ENCODE peak calls at places on chromosome 12, in four cellular contexts. K is A549, R is HepG2, V is K562. Q is an unnamed sample.

GRCh38 chr12:127893875-127894635 is 372.9 kb upstream of the TMEM132C start:
- DNase-seq in R (no peak), K (no peak), V (no peak), Q (peak)

GRCh38 chr12:106841471-106842302 is 67.2 kb downstream of the RIC8B start:
- DNase-seq in K (peak), R (peak), V (peak), Q (no peak)

GRCh38 chr12:116236986-116237385 is 40.5 kb downstream of the MED13L start:
- DNase-seq in K (no peak), V (peak), R (no peak), Q (no peak)

GRCh38 chr12:85559534-85559933 is 276.7 kb downstream of the RASSF9 start:
- DNase-seq in R (no peak), K (no peak), V (no peak), Q (no peak)

GRCh38 chr12:27460471-27460978 is 14.0 kb downstream of the SMCO2 start:
- DNase-seq in K (no peak), R (no peak), V (no peak), Q (no peak)

GRCh38 chr12:48017496-48017895 is 13.2 kb upstream of the COL2A1 start:
- DNase-seq in R (no peak), V (no peak), K (no peak), Q (no peak)

GRCh38 chr12:109752117-109753053 is 38.8 kb downstream of the FAM222A start:
- DNase-seq in V (no peak), K (no peak), R (peak), Q (no peak)

GRCh38 chr12:71756054-71756675 is 1.5 kb downstream of the RAB21 start:
- DNase-seq in K (no peak), R (no peak), V (no peak), Q (no peak)

GRCh38 chr12:92337128-92337527 is 191.5 kb upstream of the BTG1 start:
- DNase-seq in R (no peak), K (no peak), V (no peak), Q (no peak)

GRCh38 chr12:94553130-94553519 is 93.5 kb upstream of the CEP83 start:
- DNase-seq in R (no peak), K (no peak), V (no peak), Q (no peak)

GRCh38 chr12:9750276-9751203 is 10.2 kb downstream of the CD69 start:
- DNase-seq in K (peak), V (peak), R (peak), Q (no peak)

GRCh38 chr12:113712481-113712880 is 240.8 kb upstream of the LHX5 start:
- DNase-seq in K (no peak), R (no peak), V (no peak), Q (no peak)

GRCh38 chr12:115129727-115130126 is 445.8 kb upstream of the TBX3 start:
- DNase-seq in V (no peak), K (no peak), R (peak), Q (no peak)

GRCh38 chr12:52010152-52010622 is 3.4 kb downstream of the TAMALIN start:
- DNase-seq in R (peak), K (no peak), V (peak), Q (peak)

GRCh38 chr12:713281-713875 is 39.0 kb upstream of the WNK1 start:
- DNase-seq in K (no peak), R (no peak), V (no peak), Q (no peak)

GRCh38 chr12:94618995-94619695 is 31.2 kb downstream of the TMCC3 start:
- DNase-seq in V (no peak), K (no peak), R (no peak), Q (no peak)

GRCh38 chr12:119710941-119711551 is 43.1 kb downstream of the PRKAB1 start:
- DNase-seq in K (no peak), V (no peak), R (no peak), Q (no peak)

GRCh38 chr12:108442077-108442476 is 73.0 kb upstream of the FICD start:
- DNase-seq in K (no peak), V (no peak), R (no peak), Q (peak)

GRCh38 chr12:9587903-9588600 is 19.7 kb downstream of the KLRB1 start:
- DNase-seq in R (no peak), K (no peak), V (no peak), Q (no peak)

GRCh38 chr12:110661337-110661972 is 27.5 kb downstream of the HVCN1 start:
- DNase-seq in R (no peak), V (no peak), K (no peak), Q (no peak)

GRCh38 chr12:130925616-130926015 is 28.1 kb upstream of the ADGRD1 start:
- DNase-seq in R (no peak), K (no peak), V (no peak), Q (no peak)

GRCh38 chr12:64796205-64796845 is 28.1 kb upstream of the TBC1D30 start:
- DNase-seq in V (peak), R (peak), K (peak), Q (no peak)

GRCh38 chr12:8742501-8742900 is 44.7 kb downstream of the RIMKLB start:
- DNase-seq in R (no peak), V (no peak), K (no peak), Q (no peak)

GRCh38 chr12:44571031-44571550 is 305.0 kb downstream of the NELL2 start:
- DNase-seq in K (no peak), V (no peak), R (no peak), Q (no peak)

GRCh38 chr12:101740566-101740965 is 1.3 kb upstream of the SYCP3 start:
- DNase-seq in K (no peak), V (no peak), R (no peak), Q (no peak)

GRCh38 chr12:101743242-101743641 is 4.0 kb upstream of the SYCP3 start:
- DNase-seq in K (no peak), V (no peak), R (no peak), Q (no peak)

GRCh38 chr12:101737476-101737875 is 1.8 kb downstream of the SYCP3 start:
- DNase-seq in K (no peak), R (no peak), V (no peak), Q (no peak)

GRCh38 chr12:101740980-101741379 is 1.7 kb upstream of the SYCP3 start:
- DNase-seq in R (no peak), V (no peak), K (no peak), Q (no peak)

DNA sequence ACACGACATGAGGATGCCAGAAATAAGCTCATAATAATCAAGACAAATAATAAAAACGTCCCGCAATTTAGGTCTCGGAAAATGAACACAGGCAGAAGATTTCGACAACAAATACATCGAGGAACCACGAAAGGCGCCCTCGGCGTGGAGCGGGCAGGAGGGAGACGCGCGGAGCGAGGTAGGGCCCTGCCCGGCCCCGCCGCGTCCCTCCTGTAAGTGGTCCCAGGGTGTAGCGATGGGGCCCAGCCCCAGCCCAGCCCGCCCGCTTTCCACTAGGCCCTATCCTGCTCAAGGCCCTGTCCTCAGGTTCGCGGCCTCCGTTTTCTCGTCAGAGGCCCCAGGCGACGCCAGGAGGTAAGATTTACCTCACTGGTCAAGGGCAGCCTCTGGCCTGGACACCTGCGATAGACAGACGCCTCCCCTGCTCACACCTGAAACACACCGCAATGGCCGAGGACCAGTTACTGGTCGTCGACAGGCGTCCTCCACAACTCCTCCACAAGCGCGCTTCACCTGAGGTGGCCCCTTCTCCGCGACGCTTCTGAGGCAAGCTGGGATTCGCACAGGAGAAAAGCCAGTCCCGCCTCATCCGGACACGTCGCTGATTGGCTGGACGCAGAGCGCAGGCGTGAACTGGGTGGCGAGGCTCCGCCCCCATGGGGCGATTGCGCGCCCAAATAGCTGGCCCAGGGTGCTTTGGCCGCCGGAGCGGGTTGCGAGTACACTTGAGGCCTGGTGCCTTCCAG is at the start of gene SYCP3:
- DNase-seq in R (no peak), V (no peak), K (no peak), Q (no peak)
- TF ChIP-seq POLR2A in R (no peak), V (no peak), K (no peak), Q (no peak)

GRCh38 chr12:24972078-24972477 is 23.2 kb upstream of the BCAT1 start:
- DNase-seq in K (no peak), V (no peak), R (no peak), Q (no peak)

GRCh38 chr12:24974216-24974615 is 25.3 kb upstream of the BCAT1 start:
- DNase-seq in V (no peak), K (no peak), R (no peak), Q (no peak)

GRCh38 chr12:24977711-24978110 is 28.8 kb upstream of the BCAT1 start:
- DNase-seq in V (no peak), R (no peak), K (no peak), Q (no peak)

GRCh38 chr12:24977060-24977459 is 28.2 kb upstream of the BCAT1 start:
- DNase-seq in V (no peak), R (no peak), K (no peak), Q (no peak)

GRCh38 chr12:24975425-24975824 is 26.5 kb upstream of the BCAT1 start:
- DNase-seq in V (no peak), K (no peak), R (no peak), Q (no peak)
- TF ChIP-seq PHF8 in V (no peak), K (no peak), R (no peak), Q (no peak)

GRCh38 chr12:69789351-69789750 is 35.7 kb upstream of the MYRFL start:
- DNase-seq in R (no peak), K (no peak), V (no peak), Q (no peak)

GRCh38 chr12:69779928-69780327 is 41.3 kb downstream of the RAB3IP start:
- DNase-seq in V (peak), R (no peak), K (peak), Q (peak)

GRCh38 chr12:69783365-69783764 is 41.7 kb upstream of the MYRFL start:
- DNase-seq in K (no peak), V (no peak), R (no peak), Q (no peak)
- TF ChIP-seq POLR2A in K (no peak), V (no peak), R (no peak), Q (no peak)

GRCh38 chr12:121113057-121113456 is 19.6 kb upstream of the P2RX7 start:
- DNase-seq in V (no peak), K (no peak), R (no peak), Q (no peak)

GRCh38 chr12:121115530-121115929 is 17.1 kb upstream of the P2RX7 start:
- DNase-seq in K (no peak), V (no peak), R (no peak), Q (no peak)

GRCh38 chr12:121114019-121114639 is 18.5 kb upstream of the P2RX7 start:
- DNase-seq in K (no peak), V (no peak), R (no peak), Q (no peak)

GRCh38 chr12:121116318-121117225 is 16.1 kb upstream of the P2RX7 start:
- DNase-seq in V (no peak), K (no peak), R (peak), Q (no peak)

DNA sequence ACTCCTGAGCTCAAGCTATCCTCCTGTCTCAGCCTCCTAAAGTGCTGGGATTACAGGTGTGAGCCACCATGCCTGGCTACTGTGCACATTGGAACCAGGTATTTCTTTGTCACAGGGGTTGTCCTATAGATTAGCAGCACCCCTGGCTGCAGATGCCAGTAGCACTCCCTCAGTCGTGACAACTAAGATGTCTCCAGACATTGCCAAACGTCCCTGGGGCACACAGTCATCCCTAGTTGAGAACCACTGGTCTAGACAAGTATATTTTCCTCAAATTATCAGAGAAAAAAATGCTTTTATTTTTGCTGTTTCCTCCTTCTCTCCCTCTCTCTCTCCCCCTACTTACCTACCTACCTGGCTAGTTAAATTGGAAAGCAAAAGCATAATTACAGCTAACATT is 17.9 kb upstream of the P2RX7 start:
- DNase-seq in K (no peak), R (no peak), V (no peak), Q (no peak)
- TF ChIP-seq PHF8 in K (no peak), R (no peak), V (no peak), Q (no peak)

GRCh38 chr12:50224026-50224692 is 57.0 kb upstream of the CERS5 start:
- DNase-seq in K (peak), V (no peak), R (peak), Q (no peak)

GRCh38 chr12:50220357-50221061 is 53.3 kb upstream of the CERS5 start:
- DNase-seq in K (no peak), V (peak), R (no peak), Q (no peak)

GRCh38 chr12:50221228-50222008 is 54.2 kb upstream of the CERS5 start:
- DNase-seq in K (no peak), V (peak), R (no peak), Q (no peak)

GRCh38 chr12:50219544-50219943 is 52.4 kb upstream of the CERS5 start:
- DNase-seq in R (no peak), K (no peak), V (no peak), Q (no peak)

GRCh38 chr12:50222275-50222783 is 55.2 kb upstream of the CERS5 start:
- DNase-seq in K (no peak), R (no peak), V (peak), Q (no peak)
- TF ChIP-seq POLR2A in K (no peak), R (no peak), V (peak), Q (peak)

DNA sequence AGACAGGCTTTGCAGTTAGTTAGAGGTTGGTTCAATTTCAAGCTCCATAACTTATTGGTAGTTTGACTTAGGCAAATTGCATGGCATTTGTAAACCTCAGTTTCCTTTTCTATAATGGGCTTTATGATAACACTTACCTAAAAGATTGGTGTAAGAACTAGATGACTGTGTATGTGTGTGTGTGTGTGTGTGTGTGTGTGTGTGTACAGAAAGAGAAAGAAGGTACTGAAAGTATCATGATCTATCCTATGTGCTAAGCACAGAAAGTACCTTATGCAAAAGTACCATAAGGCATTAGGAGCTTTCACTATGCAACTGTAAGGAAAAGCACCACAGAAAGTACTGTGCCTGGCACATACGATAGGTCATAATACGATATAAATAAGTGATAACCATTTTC is 304.3 kb upstream of the KITLG start:
- DNase-seq in V (no peak), K (no peak), R (no peak), Q (no peak)
- TF ChIP-seq PHF8 in V (no peak), K (no peak), R (no peak), Q (no peak)

GRCh38 chr12:6141048-6141447 is 16.6 kb upstream of the VWF start:
- DNase-seq in V (no peak), R (no peak), K (no peak), Q (no peak)
- TF ChIP-seq POLR2A in V (no peak), R (no peak), K (no peak), Q (no peak)

GRCh38 chr12:105227879-105228278 is 8.1 kb downstream of the APPL2 start:
- DNase-seq in K (no peak), R (no peak), V (no peak), Q (no peak)

GRCh38 chr12:105229446-105229845 is 6.5 kb downstream of the APPL2 start:
- DNase-seq in K (no peak), R (no peak), V (peak), Q (no peak)

GRCh38 chr12:105228966-105229365 is 7.0 kb downstream of the APPL2 start:
- DNase-seq in V (no peak), K (no peak), R (no peak), Q (no peak)

GRCh38 chr12:105226219-105226618 is 9.8 kb downstream of the APPL2 start:
- DNase-seq in V (peak), R (no peak), K (no peak), Q (no peak)

DNA sequence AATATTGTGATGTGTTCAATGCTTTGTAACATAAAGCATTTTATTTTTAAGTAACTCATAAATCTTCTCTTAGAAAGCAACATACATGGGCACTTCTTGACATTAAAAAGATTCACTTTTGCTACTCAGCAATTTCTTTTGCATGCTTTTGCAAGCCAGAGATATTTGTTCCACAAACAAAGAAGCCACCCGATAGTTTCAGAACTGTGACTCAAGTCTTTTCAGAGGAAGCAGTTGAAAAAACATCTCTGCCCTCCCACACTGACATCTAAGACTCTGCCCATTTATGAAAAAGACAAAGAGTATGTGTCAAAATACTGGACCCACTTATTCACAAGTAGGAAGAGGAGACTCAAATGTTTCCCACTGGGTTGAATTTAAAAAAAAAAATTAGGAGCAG is 7.5 kb downstream of the APPL2 start:
- DNase-seq in V (no peak), K (no peak), R (no peak), Q (no peak)
- TF ChIP-seq PHF8 in V (no peak), K (no peak), R (no peak), Q (no peak)

Q was measured in H1.